ENCODE peak calls at places on chromosomes 7 and 10, in ten cellular contexts. One of them, this sample, is unnamed.

GRCh38 chr7:68147621-68148238 is 1151.1 kb downstream of the TYW1 start:
- DNase-seq in activated T-helper 2 cell treated with anti-CD3 and anti-CD28 coated beads, Interferon-gamma antibody, Interleukin-2, Interleukin-4, amounts not matched to agents 10 μg/mL and 5 μg/mL and 100 μg/mL, durations not matched to agents 14 hours and 24 hours and 36 hours: no peak
- DNase-seq in GM03348: no peak
- DNase-seq in cardiac muscle cell: no peak
- DNase-seq in Calu3: no peak
- DNase-seq in tibial nerve: no peak
- DNase-seq in astrocyte of the spinal cord: no peak
- DNase-seq in fibroblast of mammary gland: no peak
- DNase-seq in HS-5: no peak
- DNase-seq in activated CD4-positive, alpha-beta T cell treated with anti-CD3 and anti-CD28 coated beads, Interleukin-2, amount 50 U/mL, for 48 hours: no peak
- DNase-seq in this sample: no peak

GRCh38 chr10:132735341-132735775 is 50.6 kb downstream of the NKX6-2 start:
- DNase-seq in activated T-helper 2 cell treated with anti-CD3 and anti-CD28 coated beads, Interferon-gamma antibody, Interleukin-2, Interleukin-4, amounts not matched to agents 10 μg/mL and 5 μg/mL and 100 μg/mL, durations not matched to agents 14 hours and 24 hours and 36 hours: no peak
- DNase-seq in GM03348: no peak
- DNase-seq in cardiac muscle cell: no peak
- DNase-seq in Calu3: no peak
- DNase-seq in tibial nerve: no peak
- DNase-seq in astrocyte of the spinal cord: no peak
- DNase-seq in fibroblast of mammary gland: no peak
- DNase-seq in HS-5: no peak
- DNase-seq in activated CD4-positive, alpha-beta T cell treated with anti-CD3 and anti-CD28 coated beads, Interleukin-2, amount 50 U/mL, for 48 hours: no peak
- DNase-seq in this sample: no peak

GRCh38 chr7:66380285-66380888 is 175.3 kb downstream of the TPST1 start:
- DNase-seq in activated T-helper 2 cell treated with anti-CD3 and anti-CD28 coated beads, Interferon-gamma antibody, Interleukin-2, Interleukin-4, amounts not matched to agents 10 μg/mL and 5 μg/mL and 100 μg/mL, durations not matched to agents 14 hours and 24 hours and 36 hours: no peak
- DNase-seq in GM03348: no peak
- DNase-seq in cardiac muscle cell: no peak
- DNase-seq in Calu3: no peak
- DNase-seq in tibial nerve: no peak
- DNase-seq in astrocyte of the spinal cord: no peak
- DNase-seq in fibroblast of mammary gland: peak; percentile 83
- DNase-seq in HS-5: peak; percentile 53
- DNase-seq in activated CD4-positive, alpha-beta T cell treated with anti-CD3 and anti-CD28 coated beads, Interleukin-2, amount 50 U/mL, for 48 hours: no peak
- DNase-seq in this sample: no peak

GRCh38 chr7:134910968-134911367 is 75.3 kb upstream of the AGBL3 start:
- DNase-seq in activated T-helper 2 cell treated with anti-CD3 and anti-CD28 coated beads, Interferon-gamma antibody, Interleukin-2, Interleukin-4, amounts not matched to agents 10 μg/mL and 5 μg/mL and 100 μg/mL, durations not matched to agents 14 hours and 24 hours and 36 hours: no peak
- DNase-seq in GM03348: no peak
- DNase-seq in cardiac muscle cell: no peak
- DNase-seq in Calu3: no peak
- DNase-seq in tibial nerve: no peak
- DNase-seq in astrocyte of the spinal cord: no peak
- DNase-seq in fibroblast of mammary gland: no peak
- DNase-seq in HS-5: no peak
- DNase-seq in activated CD4-positive, alpha-beta T cell treated with anti-CD3 and anti-CD28 coated beads, Interleukin-2, amount 50 U/mL, for 48 hours: no peak
- DNase-seq in this sample: no peak

GRCh38 chr10:45374451-45375052 is 536 bp downstream of the ALOX5 start:
- DNase-seq in activated T-helper 2 cell treated with anti-CD3 and anti-CD28 coated beads, Interferon-gamma antibody, Interleukin-2, Interleukin-4, amounts not matched to agents 10 μg/mL and 5 μg/mL and 100 μg/mL, durations not matched to agents 14 hours and 24 hours and 36 hours: no peak
- DNase-seq in GM03348: no peak
- DNase-seq in cardiac muscle cell: no peak
- DNase-seq in Calu3: peak; percentile 43
- DNase-seq in tibial nerve: no peak
- DNase-seq in astrocyte of the spinal cord: no peak
- DNase-seq in fibroblast of mammary gland: no peak
- DNase-seq in HS-5: no peak
- DNase-seq in activated CD4-positive, alpha-beta T cell treated with anti-CD3 and anti-CD28 coated beads, Interleukin-2, amount 50 U/mL, for 48 hours: no peak
- DNase-seq in this sample: no peak

GRCh38 chr10:22319559-22320558 is 1.0 kb upstream of the BMI1 start:
- DNase-seq in activated T-helper 2 cell treated with anti-CD3 and anti-CD28 coated beads, Interferon-gamma antibody, Interleukin-2, Interleukin-4, amounts not matched to agents 10 μg/mL and 5 μg/mL and 100 μg/mL, durations not matched to agents 14 hours and 24 hours and 36 hours: no peak
- DNase-seq in GM03348: no peak
- DNase-seq in cardiac muscle cell: no peak
- DNase-seq in Calu3: no peak
- DNase-seq in tibial nerve: no peak
- DNase-seq in astrocyte of the spinal cord: no peak
- DNase-seq in fibroblast of mammary gland: no peak
- DNase-seq in HS-5: no peak
- DNase-seq in activated CD4-positive, alpha-beta T cell treated with anti-CD3 and anti-CD28 coated beads, Interleukin-2, amount 50 U/mL, for 48 hours: no peak
- DNase-seq in this sample: no peak

GRCh38 chr10:29501692-29502091 is 133.1 kb downstream of the SVIL start:
- DNase-seq in activated T-helper 2 cell treated with anti-CD3 and anti-CD28 coated beads, Interferon-gamma antibody, Interleukin-2, Interleukin-4, amounts not matched to agents 10 μg/mL and 5 μg/mL and 100 μg/mL, durations not matched to agents 14 hours and 24 hours and 36 hours: no peak
- DNase-seq in GM03348: peak; percentile 87
- DNase-seq in cardiac muscle cell: peak; percentile 59
- DNase-seq in Calu3: peak; percentile 7
- DNase-seq in tibial nerve: no peak
- DNase-seq in astrocyte of the spinal cord: peak; percentile 90
- DNase-seq in fibroblast of mammary gland: peak; percentile 96
- DNase-seq in HS-5: peak; percentile 74
- DNase-seq in activated CD4-positive, alpha-beta T cell treated with anti-CD3 and anti-CD28 coated beads, Interleukin-2, amount 50 U/mL, for 48 hours: no peak
- DNase-seq in this sample: no peak

GRCh38 chr7:30845426-30846135 is 66.1 kb upstream of the AQP1 start:
- DNase-seq in activated T-helper 2 cell treated with anti-CD3 and anti-CD28 coated beads, Interferon-gamma antibody, Interleukin-2, Interleukin-4, amounts not matched to agents 10 μg/mL and 5 μg/mL and 100 μg/mL, durations not matched to agents 14 hours and 24 hours and 36 hours: no peak
- DNase-seq in GM03348: peak; percentile 78
- DNase-seq in cardiac muscle cell: peak; percentile 57
- DNase-seq in Calu3: no peak
- DNase-seq in tibial nerve: peak; percentile 37
- DNase-seq in astrocyte of the spinal cord: peak; percentile 33
- DNase-seq in fibroblast of mammary gland: peak; percentile 40
- DNase-seq in HS-5: peak; percentile 4
- DNase-seq in activated CD4-positive, alpha-beta T cell treated with anti-CD3 and anti-CD28 coated beads, Interleukin-2, amount 50 U/mL, for 48 hours: no peak
- DNase-seq in this sample: no peak

GRCh38 chr10:118340486-118340885 is 1.6 kb downstream of the FAM204A start:
- DNase-seq in activated T-helper 2 cell treated with anti-CD3 and anti-CD28 coated beads, Interferon-gamma antibody, Interleukin-2, Interleukin-4, amounts not matched to agents 10 μg/mL and 5 μg/mL and 100 μg/mL, durations not matched to agents 14 hours and 24 hours and 36 hours: no peak
- DNase-seq in GM03348: no peak
- DNase-seq in cardiac muscle cell: no peak
- DNase-seq in Calu3: no peak
- DNase-seq in tibial nerve: no peak
- DNase-seq in astrocyte of the spinal cord: no peak
- DNase-seq in fibroblast of mammary gland: no peak
- DNase-seq in HS-5: no peak
- DNase-seq in activated CD4-positive, alpha-beta T cell treated with anti-CD3 and anti-CD28 coated beads, Interleukin-2, amount 50 U/mL, for 48 hours: no peak
- DNase-seq in this sample: no peak

GRCh38 chr7:73704640-73705550 is 14.6 kb downstream of the STX1A start:
- DNase-seq in activated T-helper 2 cell treated with anti-CD3 and anti-CD28 coated beads, Interferon-gamma antibody, Interleukin-2, Interleukin-4, amounts not matched to agents 10 μg/mL and 5 μg/mL and 100 μg/mL, durations not matched to agents 14 hours and 24 hours and 36 hours: no peak
- DNase-seq in GM03348: no peak
- DNase-seq in cardiac muscle cell: peak; percentile 59
- DNase-seq in Calu3: no peak
- DNase-seq in tibial nerve: no peak
- DNase-seq in astrocyte of the spinal cord: peak; percentile 95
- DNase-seq in fibroblast of mammary gland: peak; percentile 80
- DNase-seq in HS-5: no peak
- DNase-seq in activated CD4-positive, alpha-beta T cell treated with anti-CD3 and anti-CD28 coated beads, Interleukin-2, amount 50 U/mL, for 48 hours: no peak
- DNase-seq in this sample: no peak

GRCh38 chr10:80079312-80079613 is 798 bp downstream of the TMEM254 start:
- DNase-seq in activated T-helper 2 cell treated with anti-CD3 and anti-CD28 coated beads, Interferon-gamma antibody, Interleukin-2, Interleukin-4, amounts not matched to agents 10 μg/mL and 5 μg/mL and 100 μg/mL, durations not matched to agents 14 hours and 24 hours and 36 hours: no peak
- DNase-seq in GM03348: no peak
- DNase-seq in cardiac muscle cell: no peak
- DNase-seq in Calu3: no peak
- DNase-seq in tibial nerve: no peak
- DNase-seq in astrocyte of the spinal cord: no peak
- DNase-seq in fibroblast of mammary gland: no peak
- DNase-seq in HS-5: no peak
- DNase-seq in activated CD4-positive, alpha-beta T cell treated with anti-CD3 and anti-CD28 coated beads, Interleukin-2, amount 50 U/mL, for 48 hours: no peak
- DNase-seq in this sample: no peak

GRCh38 chr10:103759100-103759781 is 96.1 kb downstream of the SH3PXD2A start:
- DNase-seq in activated T-helper 2 cell treated with anti-CD3 and anti-CD28 coated beads, Interferon-gamma antibody, Interleukin-2, Interleukin-4, amounts not matched to agents 10 μg/mL and 5 μg/mL and 100 μg/mL, durations not matched to agents 14 hours and 24 hours and 36 hours: peak; percentile 37
- DNase-seq in GM03348: peak; percentile 78
- DNase-seq in cardiac muscle cell: peak; percentile 65
- DNase-seq in Calu3: no peak
- DNase-seq in tibial nerve: no peak
- DNase-seq in astrocyte of the spinal cord: peak; percentile 81
- DNase-seq in fibroblast of mammary gland: peak; percentile 81
- DNase-seq in HS-5: no peak
- DNase-seq in activated CD4-positive, alpha-beta T cell treated with anti-CD3 and anti-CD28 coated beads, Interleukin-2, amount 50 U/mL, for 48 hours: peak; percentile 53
- DNase-seq in this sample: no peak

GRCh38 chr7:83036721-83037380 is 125.8 kb downstream of the PCLO start:
- DNase-seq in activated T-helper 2 cell treated with anti-CD3 and anti-CD28 coated beads, Interferon-gamma antibody, Interleukin-2, Interleukin-4, amounts not matched to agents 10 μg/mL and 5 μg/mL and 100 μg/mL, durations not matched to agents 14 hours and 24 hours and 36 hours: no peak
- DNase-seq in GM03348: no peak
- DNase-seq in cardiac muscle cell: no peak
- DNase-seq in Calu3: no peak
- DNase-seq in tibial nerve: no peak
- DNase-seq in astrocyte of the spinal cord: no peak
- DNase-seq in fibroblast of mammary gland: no peak
- DNase-seq in HS-5: no peak
- DNase-seq in activated CD4-positive, alpha-beta T cell treated with anti-CD3 and anti-CD28 coated beads, Interleukin-2, amount 50 U/mL, for 48 hours: no peak
- DNase-seq in this sample: no peak

GRCh38 chr10:86264481-86265231 is 101.9 kb downstream of the GRID1 start:
- DNase-seq in activated T-helper 2 cell treated with anti-CD3 and anti-CD28 coated beads, Interferon-gamma antibody, Interleukin-2, Interleukin-4, amounts not matched to agents 10 μg/mL and 5 μg/mL and 100 μg/mL, durations not matched to agents 14 hours and 24 hours and 36 hours: no peak
- DNase-seq in GM03348: no peak
- DNase-seq in cardiac muscle cell: no peak
- DNase-seq in Calu3: no peak
- DNase-seq in tibial nerve: no peak
- DNase-seq in astrocyte of the spinal cord: no peak
- DNase-seq in fibroblast of mammary gland: no peak
- DNase-seq in HS-5: no peak
- DNase-seq in activated CD4-positive, alpha-beta T cell treated with anti-CD3 and anti-CD28 coated beads, Interleukin-2, amount 50 U/mL, for 48 hours: no peak
- DNase-seq in this sample: no peak

GRCh38 chr10:43938810-43939209 is 290.1 kb upstream of the ZNF32 start:
- DNase-seq in activated T-helper 2 cell treated with anti-CD3 and anti-CD28 coated beads, Interferon-gamma antibody, Interleukin-2, Interleukin-4, amounts not matched to agents 10 μg/mL and 5 μg/mL and 100 μg/mL, durations not matched to agents 14 hours and 24 hours and 36 hours: peak; percentile 1
- DNase-seq in GM03348: no peak
- DNase-seq in cardiac muscle cell: no peak
- DNase-seq in Calu3: no peak
- DNase-seq in tibial nerve: no peak
- DNase-seq in astrocyte of the spinal cord: no peak
- DNase-seq in fibroblast of mammary gland: no peak
- DNase-seq in HS-5: no peak
- DNase-seq in activated CD4-positive, alpha-beta T cell treated with anti-CD3 and anti-CD28 coated beads, Interleukin-2, amount 50 U/mL, for 48 hours: no peak
- DNase-seq in this sample: no peak

GRCh38 chr7:80147543-80148376 is 13.1 kb downstream of the GNAI1 start:
- DNase-seq in activated T-helper 2 cell treated with anti-CD3 and anti-CD28 coated beads, Interferon-gamma antibody, Interleukin-2, Interleukin-4, amounts not matched to agents 10 μg/mL and 5 μg/mL and 100 μg/mL, durations not matched to agents 14 hours and 24 hours and 36 hours: no peak
- DNase-seq in GM03348: peak; percentile 31
- DNase-seq in cardiac muscle cell: peak; percentile 94
- DNase-seq in Calu3: no peak
- DNase-seq in tibial nerve: no peak
- DNase-seq in astrocyte of the spinal cord: peak; percentile 74
- DNase-seq in fibroblast of mammary gland: peak; percentile 93
- DNase-seq in HS-5: peak; percentile 78
- DNase-seq in activated CD4-positive, alpha-beta T cell treated with anti-CD3 and anti-CD28 coated beads, Interleukin-2, amount 50 U/mL, for 48 hours: no peak
- DNase-seq in this sample: no peak

GRCh38 chr10:86091216-86091615 is 275.4 kb downstream of the GRID1 start:
- DNase-seq in activated T-helper 2 cell treated with anti-CD3 and anti-CD28 coated beads, Interferon-gamma antibody, Interleukin-2, Interleukin-4, amounts not matched to agents 10 μg/mL and 5 μg/mL and 100 μg/mL, durations not matched to agents 14 hours and 24 hours and 36 hours: no peak
- DNase-seq in GM03348: no peak
- DNase-seq in cardiac muscle cell: no peak
- DNase-seq in Calu3: no peak
- DNase-seq in tibial nerve: no peak
- DNase-seq in astrocyte of the spinal cord: no peak
- DNase-seq in fibroblast of mammary gland: no peak
- DNase-seq in HS-5: no peak
- DNase-seq in activated CD4-positive, alpha-beta T cell treated with anti-CD3 and anti-CD28 coated beads, Interleukin-2, amount 50 U/mL, for 48 hours: no peak
- DNase-seq in this sample: no peak

GRCh38 chr10:95268438-95268837 is 22.4 kb downstream of the PDLIM1 start:
- DNase-seq in activated T-helper 2 cell treated with anti-CD3 and anti-CD28 coated beads, Interferon-gamma antibody, Interleukin-2, Interleukin-4, amounts not matched to agents 10 μg/mL and 5 μg/mL and 100 μg/mL, durations not matched to agents 14 hours and 24 hours and 36 hours: no peak
- DNase-seq in GM03348: no peak
- DNase-seq in cardiac muscle cell: peak; percentile 97
- DNase-seq in Calu3: peak; percentile 18
- DNase-seq in tibial nerve: no peak
- DNase-seq in astrocyte of the spinal cord: peak; percentile 74
- DNase-seq in fibroblast of mammary gland: peak; percentile 60
- DNase-seq in HS-5: no peak
- DNase-seq in activated CD4-positive, alpha-beta T cell treated with anti-CD3 and anti-CD28 coated beads, Interleukin-2, amount 50 U/mL, for 48 hours: no peak
- DNase-seq in this sample: peak; percentile 35

GRCh38 chr10:97574374-97575100 is 2.0 kb downstream of the ANKRD2 start:
- DNase-seq in activated T-helper 2 cell treated with anti-CD3 and anti-CD28 coated beads, Interferon-gamma antibody, Interleukin-2, Interleukin-4, amounts not matched to agents 10 μg/mL and 5 μg/mL and 100 μg/mL, durations not matched to agents 14 hours and 24 hours and 36 hours: no peak
- DNase-seq in GM03348: peak; percentile 74
- DNase-seq in cardiac muscle cell: peak; percentile 61
- DNase-seq in Calu3: peak; percentile 84
- DNase-seq in tibial nerve: no peak
- DNase-seq in astrocyte of the spinal cord: peak; percentile 58
- DNase-seq in fibroblast of mammary gland: peak; percentile 42
- DNase-seq in HS-5: peak; percentile 75
- DNase-seq in activated CD4-positive, alpha-beta T cell treated with anti-CD3 and anti-CD28 coated beads, Interleukin-2, amount 50 U/mL, for 48 hours: no peak
- DNase-seq in this sample: peak; percentile 87

GRCh38 chr10:124458874-124459273 is 2.7 kb upstream of the LHPP start:
- DNase-seq in activated T-helper 2 cell treated with anti-CD3 and anti-CD28 coated beads, Interferon-gamma antibody, Interleukin-2, Interleukin-4, amounts not matched to agents 10 μg/mL and 5 μg/mL and 100 μg/mL, durations not matched to agents 14 hours and 24 hours and 36 hours: no peak
- DNase-seq in GM03348: no peak
- DNase-seq in cardiac muscle cell: no peak
- DNase-seq in Calu3: no peak
- DNase-seq in tibial nerve: no peak
- DNase-seq in astrocyte of the spinal cord: no peak
- DNase-seq in fibroblast of mammary gland: no peak
- DNase-seq in HS-5: no peak
- DNase-seq in activated CD4-positive, alpha-beta T cell treated with anti-CD3 and anti-CD28 coated beads, Interleukin-2, amount 50 U/mL, for 48 hours: no peak
- DNase-seq in this sample: no peak

GRCh38 chr10:93573051-93573909 is 6.8 kb downstream of the FFAR4 start:
- DNase-seq in activated T-helper 2 cell treated with anti-CD3 and anti-CD28 coated beads, Interferon-gamma antibody, Interleukin-2, Interleukin-4, amounts not matched to agents 10 μg/mL and 5 μg/mL and 100 μg/mL, durations not matched to agents 14 hours and 24 hours and 36 hours: no peak
- DNase-seq in GM03348: no peak
- DNase-seq in cardiac muscle cell: no peak
- DNase-seq in Calu3: peak; percentile 35
- DNase-seq in tibial nerve: no peak
- DNase-seq in astrocyte of the spinal cord: no peak
- DNase-seq in fibroblast of mammary gland: no peak
- DNase-seq in HS-5: no peak
- DNase-seq in activated CD4-positive, alpha-beta T cell treated with anti-CD3 and anti-CD28 coated beads, Interleukin-2, amount 50 U/mL, for 48 hours: no peak
- DNase-seq in this sample: peak; percentile 41

This sample was measured in body of pancreas.